ENCODE peak calls at places on chromosomes 7 and 10, in seven cellular contexts. T is endothelial cell of umbilical vein, D is PC-9, V is OCI-LY7, G is mammary epithelial cell, P is MM.1S, S is GM23248. M is an unnamed sample.
A peak's percentile ranks its signal among the peaks of the same experiment; 100 is the strongest.

GRCh38 chr7:106848851-106849442 is 16.1 kb upstream of the PIK3CG start:
- DNase-seq in S (peak; percentile 93), V (no peak), T (no peak), P (no peak), G (peak; percentile 40), D (no peak), M (peak; percentile 51)

GRCh38 chr7:36395171-36395894 is 5.7 kb downstream of the ANLN start:
- DNase-seq in T (peak; percentile 73), D (no peak), V (no peak), G (no peak), P (no peak), S (no peak), M (no peak)

GRCh38 chr10:44779511-44779910 is 131.6 kb upstream of the TMEM72 start:
- DNase-seq in V (no peak), G (no peak), P (no peak), S (no peak), D (no peak), T (no peak), M (no peak)

GRCh38 chr10:105803206-105803605 is 1162.1 kb downstream of the SORCS3 start:
- DNase-seq in V (no peak), D (no peak), T (no peak), P (no peak), S (no peak), G (no peak), M (no peak)

GRCh38 chr10:1293147-1293546 is 237.0 kb downstream of the WDR37 start:
- DNase-seq in T (no peak), D (no peak), S (no peak), G (no peak), V (no peak), P (no peak), M (no peak)

GRCh38 chr10:49080071-49080470 is 35.3 kb downstream of the VSTM4 start:
- DNase-seq in P (peak; percentile 94), G (no peak), V (no peak), T (no peak), D (no peak), S (peak; percentile 38), M (no peak)

GRCh38 chr7:4753610-4754432 is 21.6 kb upstream of the AP5Z1 start:
- DNase-seq in P (peak; percentile 73), T (peak; percentile 48), S (peak; percentile 66), D (peak; percentile 53), V (peak; percentile 71), G (peak; percentile 59), M (peak; percentile 79)

GRCh38 chr7:35723011-35723410 is 28.1 kb upstream of the HERPUD2 start:
- DNase-seq in D (no peak), T (no peak), V (no peak), P (no peak), G (peak; percentile 63), S (peak; percentile 65), M (peak; percentile 50)

GRCh38 chr10:63935705-63936104 is 414.5 kb downstream of the REEP3 start:
- DNase-seq in P (peak; percentile 30), G (no peak), S (no peak), D (no peak), V (peak; percentile 13), T (no peak), M (peak; percentile 56)

GRCh38 chr10:29715296-29715695 is 80.5 kb upstream of the SVIL start:
- DNase-seq in P (no peak), D (no peak), G (peak; percentile 26), T (no peak), V (no peak), S (no peak), M (no peak)

GRCh38 chr10:17033529-17034250 is 95.9 kb downstream of the CUBN start:
- DNase-seq in D (no peak), P (no peak), S (peak; percentile 29), T (no peak), G (no peak), V (no peak), M (no peak)

GRCh38 chr10:55374060-55374459 is 573.0 kb upstream of the PCDH15 start:
- DNase-seq in S (peak; percentile 36), T (peak; percentile 45), D (no peak), V (no peak), P (no peak), G (no peak), M (no peak)

GRCh38 chr10:112716924-112717348 is 233.1 kb upstream of the TCF7L2 start:
- DNase-seq in D (no peak), V (no peak), S (peak; percentile 72), T (peak; percentile 85), P (no peak), G (peak; percentile 6), M (peak; percentile 91)

GRCh38 chr7:45404622-45405021 is 169.5 kb upstream of the ADCY1 start:
- DNase-seq in T (no peak), P (no peak), S (no peak), V (no peak), D (no peak), G (no peak), M (no peak)

GRCh38 chr7:71283802-71284201 is 151.9 kb downstream of the GALNT17 start:
- DNase-seq in P (no peak), G (no peak), V (no peak), S (no peak), D (no peak), T (no peak), M (no peak)

GRCh38 chr7:122987463-122987862 is 8.0 kb downstream of the TAS2R16 start:
- DNase-seq in S (no peak), G (no peak), V (no peak), D (no peak), P (no peak), T (no peak), M (no peak)

GRCh38 chr10:125479059-125479458 is 203.9 kb downstream of the TEX36 start:
- DNase-seq in V (no peak), T (peak; percentile 58), G (peak; percentile 96), D (peak; percentile 91), S (no peak), P (no peak), M (peak; percentile 83)

GRCh38 chr10:83274088-83274487 is 865.2 kb upstream of the GHITM start:
- DNase-seq in T (no peak), S (no peak), G (peak; percentile 2), P (no peak), D (no peak), V (no peak), M (no peak)

GRCh38 chr10:87656431-87657072 is 3.1 kb upstream of the PAPSS2 start:
- DNase-seq in G (no peak), V (peak; percentile 72), T (peak; percentile 78), S (peak; percentile 69), D (no peak), P (peak; percentile 41), M (peak; percentile 48)

DNA sequence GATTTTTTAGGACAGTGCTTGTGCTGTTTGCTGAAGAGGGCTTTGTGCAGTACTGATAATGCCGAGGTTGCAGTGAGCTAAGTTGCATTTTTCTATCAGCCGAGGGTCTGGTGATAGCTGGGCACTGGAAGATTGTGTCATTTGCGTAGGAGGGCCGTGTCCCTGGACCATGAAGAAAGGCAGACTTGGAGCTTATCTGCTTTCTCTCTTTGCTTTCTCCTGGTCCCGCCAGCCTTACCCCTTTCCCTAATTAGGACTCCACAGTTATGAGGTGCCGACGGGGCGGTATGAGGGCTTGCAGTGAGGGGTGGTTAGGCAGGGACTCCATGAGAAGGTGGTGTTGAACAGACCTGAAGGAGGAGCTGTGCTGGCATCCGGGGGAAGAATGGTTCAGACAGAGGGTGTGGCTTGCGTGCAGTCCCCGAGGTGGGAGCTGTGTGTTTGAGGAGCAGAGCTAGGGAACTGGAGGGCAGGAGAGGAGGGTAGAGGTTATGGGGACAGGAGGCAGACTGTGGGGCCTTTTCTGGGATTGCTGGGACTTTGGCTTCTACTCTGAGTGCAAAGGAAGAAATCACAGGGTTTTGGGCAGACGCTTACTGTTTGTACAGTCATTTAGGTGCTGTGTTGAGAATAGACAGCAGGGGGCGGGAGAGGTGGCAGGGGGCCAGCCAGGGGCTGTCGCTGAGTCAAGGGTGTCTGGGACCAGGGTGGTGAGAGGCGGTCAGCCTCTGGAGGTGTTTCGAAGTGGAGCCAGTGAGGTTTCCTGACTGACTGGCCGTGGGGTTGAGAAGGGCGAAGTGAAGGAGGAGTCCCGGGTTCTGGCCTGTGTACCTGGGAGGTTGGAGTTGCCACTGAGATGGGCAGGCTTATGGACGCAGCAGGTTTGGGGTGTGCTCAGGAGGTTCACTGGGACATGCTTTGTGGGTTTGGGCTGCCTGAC is 43.4 kb downstream of the PRF1 start:
- DNase-seq in D (no peak), P (no peak), S (peak; percentile 57), T (peak; percentile 19), G (peak; percentile 42), V (peak; percentile 72), M (peak; percentile 91)
- H3K4me3 ChIP-seq in D (no peak overlapping the region), P (no peak overlapping the region), S (no peak overlapping the region), T (no peak overlapping the region), G (no peak overlapping the region), V (no peak overlapping the region), M (peak overlapping the region; percentile 56)

GRCh38 chr10:52108236-52108635 is 205.8 kb upstream of the DKK1 start:
- DNase-seq in V (no peak), T (no peak), G (no peak), D (no peak), S (no peak), P (peak; percentile 53), M (peak; percentile 46)
- H2AFZ ChIP-seq in V (no peak overlapping the region), T (no peak overlapping the region), G (no peak overlapping the region), D (no peak overlapping the region), S (no peak overlapping the region), P (no peak overlapping the region), M (peak overlapping the region; percentile 8)

GRCh38 chr7:74429153-74429747 is 24.5 kb upstream of the GTF2IRD1 start:
- DNase-seq in T (no peak), D (no peak), V (no peak), P (no peak), G (no peak), S (peak; percentile 71), M (no peak)
- H3K4me3 ChIP-seq in T (no peak overlapping the region), D (no peak overlapping the region), V (no peak overlapping the region), P (no peak overlapping the region), G (no peak overlapping the region), S (no peak overlapping the region), M (no peak overlapping the region)

GRCh38 chr7:3234851-3235250 is 66.2 kb upstream of the SDK1 start:
- DNase-seq in V (no peak), S (no peak), T (no peak), P (no peak), G (no peak), D (no peak), M (peak; percentile 14)

GRCh38 chr7:3234051-3234450 is 67.0 kb upstream of the SDK1 start:
- DNase-seq in T (no peak), D (no peak), P (no peak), G (no peak), V (no peak), S (no peak), M (no peak)

GRCh38 chr7:3235322-3235721 is 65.7 kb upstream of the SDK1 start:
- DNase-seq in V (no peak), S (no peak), G (no peak), P (no peak), T (no peak), D (no peak), M (no peak)

GRCh38 chr7:3232228-3232627 is 68.8 kb upstream of the SDK1 start:
- DNase-seq in V (no peak), P (no peak), S (no peak), D (no peak), G (no peak), T (no peak), M (no peak)

DNA sequence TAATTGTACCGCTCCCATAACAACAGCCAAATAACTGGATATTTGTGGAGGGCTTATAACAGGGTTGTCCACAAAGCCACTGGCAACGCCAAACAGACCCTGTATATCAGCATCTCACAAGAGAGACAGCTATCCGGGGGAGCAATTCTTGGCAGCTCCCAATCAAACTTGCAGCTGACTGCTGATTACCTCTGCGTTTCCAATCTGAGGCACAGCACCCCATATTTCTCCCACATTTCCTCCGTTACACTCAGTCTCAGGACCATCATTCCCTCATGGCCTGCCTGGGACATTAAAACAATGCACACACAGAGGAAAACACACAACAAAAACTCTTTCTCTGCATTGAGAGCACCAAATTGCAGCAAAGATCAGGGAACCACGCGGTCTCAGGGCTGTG is 67.8 kb upstream of the SDK1 start:
- DNase-seq in G (no peak), T (no peak), P (no peak), D (no peak), S (no peak), V (no peak), M (no peak)
- H2AFZ ChIP-seq in G (no peak overlapping the region), T (no peak overlapping the region), P (no peak overlapping the region), D (no peak overlapping the region), S (no peak overlapping the region), V (no peak overlapping the region), M (no peak overlapping the region)